ENCODE peak calls at places on chromosomes 5 and 9, in six cellular contexts. One of them, this sample, is unnamed.

GRCh38 chr5:91146221-91146620 is 236.9 kb downstream of the ARRDC3 start:
- DNase-seq in SK-MEL-5: peak; percentile 99
- DNase-seq in KG1: no peak
- DNase-seq in ureter: no peak
- DNase-seq in NAMALWA: no peak
- DNase-seq in NCI-H1694 treated with DMSO at 0.1 percent for 48 hours: no peak
- DNase-seq in this sample: no peak

GRCh38 chr5:172558076-172558990 is 82.7 kb upstream of the NEURL1B start:
- DNase-seq in SK-MEL-5: no peak
- DNase-seq in KG1: no peak
- DNase-seq in ureter: no peak
- DNase-seq in NAMALWA: no peak
- DNase-seq in NCI-H1694 treated with DMSO at 0.1 percent for 48 hours: no peak
- DNase-seq in this sample: no peak

GRCh38 chr5:132238901-132239500 is 11.3 kb upstream of the P4HA2 start:
- DNase-seq in SK-MEL-5: no peak
- DNase-seq in KG1: no peak
- DNase-seq in ureter: peak; percentile 24
- DNase-seq in NAMALWA: no peak
- DNase-seq in NCI-H1694 treated with DMSO at 0.1 percent for 48 hours: no peak
- DNase-seq in this sample: no peak

GRCh38 chr5:177100714-177101121 is 14.0 kb downstream of the FGFR4 start:
- DNase-seq in SK-MEL-5: no peak
- DNase-seq in KG1: no peak
- DNase-seq in ureter: no peak
- DNase-seq in NAMALWA: no peak
- DNase-seq in NCI-H1694 treated with DMSO at 0.1 percent for 48 hours: no peak
- DNase-seq in this sample: peak; percentile 77

GRCh38 chr9:134917431-134918373 is at the start of gene FCN1:
- DNase-seq in SK-MEL-5: no peak
- DNase-seq in KG1: no peak
- DNase-seq in ureter: peak; percentile 40
- DNase-seq in NAMALWA: no peak
- DNase-seq in NCI-H1694 treated with DMSO at 0.1 percent for 48 hours: no peak
- DNase-seq in this sample: no peak

GRCh38 chr9:33894316-33894715 is 77.4 kb downstream of the UBE2R2 start:
- DNase-seq in SK-MEL-5: no peak
- DNase-seq in KG1: no peak
- DNase-seq in ureter: no peak
- DNase-seq in NAMALWA: no peak
- DNase-seq in NCI-H1694 treated with DMSO at 0.1 percent for 48 hours: no peak
- DNase-seq in this sample: no peak

GRCh38 chr5:69295088-69295754 is 37.4 kb downstream of the CCDC125 start:
- DNase-seq in SK-MEL-5: no peak
- DNase-seq in KG1: no peak
- DNase-seq in ureter: no peak
- DNase-seq in NAMALWA: no peak
- DNase-seq in NCI-H1694 treated with DMSO at 0.1 percent for 48 hours: no peak
- DNase-seq in this sample: peak; percentile 39

GRCh38 chr9:128192601-128193371 is 1.4 kb upstream of the CIZ1 start:
- DNase-seq in SK-MEL-5: peak; percentile 29
- DNase-seq in KG1: no peak
- DNase-seq in ureter: peak; percentile 91
- DNase-seq in NAMALWA: no peak
- DNase-seq in NCI-H1694 treated with DMSO at 0.1 percent for 48 hours: no peak
- DNase-seq in this sample: no peak

GRCh38 chr5:55668356-55668755 is 43.8 kb downstream of the SLC38A9 start:
- DNase-seq in SK-MEL-5: no peak
- DNase-seq in KG1: no peak
- DNase-seq in ureter: no peak
- DNase-seq in NAMALWA: no peak
- DNase-seq in NCI-H1694 treated with DMSO at 0.1 percent for 48 hours: no peak
- DNase-seq in this sample: peak; percentile 47

GRCh38 chr5:88049737-88050136 is 218.9 kb downstream of the TMEM161B start:
- DNase-seq in SK-MEL-5: no peak
- DNase-seq in KG1: no peak
- DNase-seq in ureter: no peak
- DNase-seq in NAMALWA: no peak
- DNase-seq in NCI-H1694 treated with DMSO at 0.1 percent for 48 hours: no peak
- DNase-seq in this sample: no peak

GRCh38 chr5:138544171-138545134 is 1.4 kb upstream of the ETF1 start:
- DNase-seq in SK-MEL-5: no peak
- DNase-seq in KG1: no peak
- DNase-seq in ureter: no peak
- DNase-seq in NAMALWA: peak; percentile 56
- DNase-seq in NCI-H1694 treated with DMSO at 0.1 percent for 48 hours: no peak
- DNase-seq in this sample: no peak

GRCh38 chr5:65364907-65365306 is 116.8 kb downstream of the ADAMTS6 start:
- DNase-seq in SK-MEL-5: no peak
- DNase-seq in KG1: no peak
- DNase-seq in ureter: no peak
- DNase-seq in NAMALWA: no peak
- DNase-seq in NCI-H1694 treated with DMSO at 0.1 percent for 48 hours: no peak
- DNase-seq in this sample: no peak

GRCh38 chr5:76269259-76269958 is 133.7 kb upstream of the IQGAP2 start:
- DNase-seq in SK-MEL-5: no peak
- DNase-seq in KG1: no peak
- DNase-seq in ureter: no peak
- DNase-seq in NAMALWA: no peak
- DNase-seq in NCI-H1694 treated with DMSO at 0.1 percent for 48 hours: no peak
- DNase-seq in this sample: no peak

GRCh38 chr5:76660360-76660759 is 37.2 kb upstream of the F2RL2 start:
- DNase-seq in SK-MEL-5: no peak
- DNase-seq in KG1: no peak
- DNase-seq in ureter: no peak
- DNase-seq in NAMALWA: no peak
- DNase-seq in NCI-H1694 treated with DMSO at 0.1 percent for 48 hours: no peak
- DNase-seq in this sample: no peak

GRCh38 chr9:129270205-129270604 is 92.1 kb upstream of the IER5L start:
- DNase-seq in SK-MEL-5: no peak
- DNase-seq in KG1: no peak
- DNase-seq in ureter: no peak
- DNase-seq in NAMALWA: peak; percentile 86
- DNase-seq in NCI-H1694 treated with DMSO at 0.1 percent for 48 hours: no peak
- DNase-seq in this sample: no peak

GRCh38 chr5:151528996-151529395 is 62.1 kb downstream of the FAT2 start:
- DNase-seq in SK-MEL-5: no peak
- DNase-seq in KG1: no peak
- DNase-seq in ureter: no peak
- DNase-seq in NAMALWA: no peak
- DNase-seq in NCI-H1694 treated with DMSO at 0.1 percent for 48 hours: no peak
- DNase-seq in this sample: no peak

GRCh38 chr9:34046784-34047379 is 1.8 kb downstream of the UBAP2 start:
- DNase-seq in SK-MEL-5: peak; percentile 38
- DNase-seq in KG1: no peak
- DNase-seq in ureter: no peak
- DNase-seq in NAMALWA: peak; percentile 38
- DNase-seq in NCI-H1694 treated with DMSO at 0.1 percent for 48 hours: no peak
- DNase-seq in this sample: no peak

GRCh38 chr5:159210306-159210722 is 961 bp upstream of the RNF145 start:
- DNase-seq in SK-MEL-5: no peak
- DNase-seq in KG1: no peak
- DNase-seq in ureter: no peak
- DNase-seq in NAMALWA: peak; percentile 39
- DNase-seq in NCI-H1694 treated with DMSO at 0.1 percent for 48 hours: no peak
- DNase-seq in this sample: no peak

GRCh38 chr9:86186696-86187095 is 72.8 kb downstream of the C9orf153 start:
- DNase-seq in SK-MEL-5: no peak
- DNase-seq in KG1: no peak
- DNase-seq in ureter: no peak
- DNase-seq in NAMALWA: no peak
- DNase-seq in NCI-H1694 treated with DMSO at 0.1 percent for 48 hours: no peak
- DNase-seq in this sample: no peak

GRCh38 chr9:81116340-81117207 is 572.8 kb downstream of the TLE1 start:
- DNase-seq in SK-MEL-5: no peak
- DNase-seq in KG1: no peak
- DNase-seq in ureter: no peak
- DNase-seq in NAMALWA: no peak
- DNase-seq in NCI-H1694 treated with DMSO at 0.1 percent for 48 hours: no peak
- DNase-seq in this sample: no peak

GRCh38 chr5:90949469-90950358 is 391.1 kb downstream of the ADGRV1 start:
- DNase-seq in SK-MEL-5: no peak
- DNase-seq in KG1: no peak
- DNase-seq in ureter: no peak
- DNase-seq in NAMALWA: no peak
- DNase-seq in NCI-H1694 treated with DMSO at 0.1 percent for 48 hours: no peak
- DNase-seq in this sample: no peak